ENCODE peak calls at places on chromosomes 6 and 20, in seven cellular contexts. One of them, this sample, is unnamed. For H3K36me3, the result is how much of the 10 kb centered on the place peaks cover.

GRCh38 chr20:44643596-44644383 is 7.7 kb downstream of the ADA start:
- DNase-seq in transverse colon: peak
- DNase-seq in uterus: peak
- DNase-seq in tibial artery: peak
- DNase-seq in mammary epithelial cell: peak
- DNase-seq in GM12878: no peak
- DNase-seq in hepatocyte: peak
- DNase-seq in this sample: peak

GRCh38 chr6:142537612-142538478 is 236.0 kb downstream of the ADGRG6 start:
- DNase-seq in transverse colon: no peak
- DNase-seq in uterus: no peak
- DNase-seq in tibial artery: no peak
- DNase-seq in mammary epithelial cell: peak
- DNase-seq in GM12878: no peak
- DNase-seq in hepatocyte: no peak
- DNase-seq in this sample: no peak

GRCh38 chr6:163897030-163897429 is 482.5 kb downstream of the QKI start:
- DNase-seq in transverse colon: no peak
- DNase-seq in uterus: no peak
- DNase-seq in tibial artery: peak
- DNase-seq in mammary epithelial cell: no peak
- DNase-seq in GM12878: no peak
- DNase-seq in hepatocyte: no peak
- DNase-seq in this sample: no peak

GRCh38 chr6:148570456-148570855 is 176.4 kb upstream of the UST start:
- DNase-seq in transverse colon: no peak
- DNase-seq in uterus: no peak
- DNase-seq in tibial artery: no peak
- DNase-seq in mammary epithelial cell: no peak
- DNase-seq in GM12878: no peak
- DNase-seq in hepatocyte: no peak
- DNase-seq in this sample: no peak

GRCh38 chr6:4661391-4661790 is 114.8 kb upstream of the CDYL start:
- DNase-seq in transverse colon: no peak
- DNase-seq in uterus: no peak
- DNase-seq in tibial artery: no peak
- DNase-seq in mammary epithelial cell: no peak
- DNase-seq in GM12878: no peak
- DNase-seq in hepatocyte: no peak
- DNase-seq in this sample: no peak

GRCh38 chr6:112330071-112330876 is 16.9 kb upstream of the RFPL4B start:
- DNase-seq in transverse colon: no peak
- DNase-seq in uterus: no peak
- DNase-seq in tibial artery: no peak
- DNase-seq in mammary epithelial cell: peak
- DNase-seq in GM12878: no peak
- DNase-seq in hepatocyte: no peak
- DNase-seq in this sample: no peak

GRCh38 chr6:160057080-160057479 is 64.5 kb upstream of the SLC22A1 start:
- DNase-seq in transverse colon: peak
- DNase-seq in uterus: no peak
- DNase-seq in tibial artery: no peak
- DNase-seq in mammary epithelial cell: no peak
- DNase-seq in GM12878: no peak
- DNase-seq in hepatocyte: no peak
- DNase-seq in this sample: no peak

GRCh38 chr6:26054659-26054936 is 32.6 kb upstream of the HFE start:
- DNase-seq in transverse colon: no peak
- DNase-seq in uterus: no peak
- DNase-seq in tibial artery: no peak
- DNase-seq in mammary epithelial cell: no peak
- DNase-seq in GM12878: no peak
- DNase-seq in hepatocyte: no peak
- DNase-seq in this sample: no peak

GRCh38 chr6:170031684-170032121 is 259.2 kb downstream of the DLL1 start:
- DNase-seq in transverse colon: peak
- DNase-seq in uterus: peak
- DNase-seq in tibial artery: peak
- DNase-seq in mammary epithelial cell: no peak
- DNase-seq in GM12878: no peak
- DNase-seq in hepatocyte: no peak
- DNase-seq in this sample: no peak

GRCh38 chr6:128397996-128398395 is 122.4 kb downstream of the PTPRK start:
- DNase-seq in transverse colon: no peak
- DNase-seq in uterus: no peak
- DNase-seq in tibial artery: no peak
- DNase-seq in mammary epithelial cell: no peak
- DNase-seq in GM12878: no peak
- DNase-seq in hepatocyte: no peak
- DNase-seq in this sample: no peak

GRCh38 chr6:128403618-128404444 is 116.6 kb downstream of the PTPRK start:
- DNase-seq in transverse colon: no peak
- DNase-seq in uterus: no peak
- DNase-seq in tibial artery: no peak
- DNase-seq in mammary epithelial cell: peak
- DNase-seq in GM12878: no peak
- DNase-seq in hepatocyte: no peak
- DNase-seq in this sample: no peak

GRCh38 chr6:128406453-128406852 is 113.9 kb downstream of the PTPRK start:
- DNase-seq in transverse colon: no peak
- DNase-seq in uterus: no peak
- DNase-seq in tibial artery: no peak
- DNase-seq in mammary epithelial cell: no peak
- DNase-seq in GM12878: no peak
- DNase-seq in hepatocyte: no peak
- DNase-seq in this sample: no peak

GRCh38 chr6:128395596-128395995 is 124.8 kb downstream of the PTPRK start:
- DNase-seq in transverse colon: no peak
- DNase-seq in uterus: no peak
- DNase-seq in tibial artery: no peak
- DNase-seq in mammary epithelial cell: no peak
- DNase-seq in GM12878: no peak
- DNase-seq in hepatocyte: no peak
- DNase-seq in this sample: no peak

GRCh38 chr6:128400875-128401274 is 119.5 kb downstream of the PTPRK start:
- DNase-seq in transverse colon: no peak
- DNase-seq in uterus: no peak
- DNase-seq in tibial artery: no peak
- DNase-seq in mammary epithelial cell: no peak
- DNase-seq in GM12878: no peak
- DNase-seq in hepatocyte: no peak
- DNase-seq in this sample: no peak
- TF ChIP-seq CTCF in transverse colon: no peak
- TF ChIP-seq CTCF in uterus: no peak
- TF ChIP-seq CTCF in tibial artery: no peak
- TF ChIP-seq CTCF in mammary epithelial cell: no peak
- TF ChIP-seq CTCF in GM12878: no peak
- TF ChIP-seq CTCF in hepatocyte: no peak
- TF ChIP-seq CTCF in this sample: no peak

DNA sequence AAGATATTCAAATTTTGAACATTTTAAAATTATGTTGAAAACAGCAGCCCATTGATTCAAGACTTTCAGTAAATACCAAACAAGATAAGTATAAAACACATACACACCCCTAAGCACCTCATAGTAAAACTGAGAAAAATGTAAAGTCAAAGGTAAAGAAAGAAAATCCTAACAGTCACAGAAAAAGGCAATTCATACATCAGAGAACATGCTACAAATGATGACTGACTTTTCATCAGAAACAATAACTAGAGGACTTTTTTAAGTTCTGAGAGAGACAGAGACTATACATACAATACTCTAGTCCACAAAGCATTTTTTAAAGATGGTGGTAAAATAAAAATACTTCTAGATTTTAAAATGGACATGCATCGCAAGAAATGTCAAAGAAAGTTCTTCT is 111.0 kb downstream of the PFDN4 start:
- DNase-seq in transverse colon: no peak
- DNase-seq in uterus: no peak
- DNase-seq in tibial artery: no peak
- DNase-seq in mammary epithelial cell: no peak
- DNase-seq in GM12878: no peak
- DNase-seq in hepatocyte: no peak
- DNase-seq in this sample: no peak
- H3K36me3 ChIP-seq in transverse colon: under half
- H3K36me3 ChIP-seq in uterus: under half
- H3K36me3 ChIP-seq in tibial artery: under half
- H3K36me3 ChIP-seq in mammary epithelial cell: under half
- H3K36me3 ChIP-seq in GM12878: under half
- H3K36me3 ChIP-seq in hepatocyte: under half
- H3K36me3 ChIP-seq in this sample: under half

GRCh38 chr6:43481075-43481474 is 3.7 kb downstream of the TJAP1 start:
- DNase-seq in transverse colon: no peak
- DNase-seq in uterus: no peak
- DNase-seq in tibial artery: no peak
- DNase-seq in mammary epithelial cell: peak
- DNase-seq in GM12878: no peak
- DNase-seq in hepatocyte: no peak
- DNase-seq in this sample: no peak

GRCh38 chr6:43476744-43477143 is 626 bp upstream of the TJAP1 start:
- DNase-seq in transverse colon: no peak
- DNase-seq in uterus: no peak
- DNase-seq in tibial artery: no peak
- DNase-seq in mammary epithelial cell: no peak
- DNase-seq in GM12878: no peak
- DNase-seq in hepatocyte: no peak
- DNase-seq in this sample: no peak

GRCh38 chr6:43475506-43475905 is 1.9 kb upstream of the TJAP1 start:
- DNase-seq in transverse colon: no peak
- DNase-seq in uterus: no peak
- DNase-seq in tibial artery: no peak
- DNase-seq in mammary epithelial cell: no peak
- DNase-seq in GM12878: no peak
- DNase-seq in hepatocyte: no peak
- DNase-seq in this sample: no peak

GRCh38 chr6:43477235-43478007 is at the start of gene TJAP1:
- DNase-seq in transverse colon: peak
- DNase-seq in uterus: peak
- DNase-seq in tibial artery: peak
- DNase-seq in mammary epithelial cell: peak
- DNase-seq in GM12878: peak
- DNase-seq in hepatocyte: peak
- DNase-seq in this sample: peak

GRCh38 chr6:43478008-43478372 is 620 bp downstream of the TJAP1 start:
- DNase-seq in transverse colon: no peak
- DNase-seq in uterus: no peak
- DNase-seq in tibial artery: no peak
- DNase-seq in mammary epithelial cell: no peak
- DNase-seq in GM12878: no peak
- DNase-seq in hepatocyte: no peak
- DNase-seq in this sample: no peak
- H3K27ac ChIP-seq in transverse colon: peak
- H3K27ac ChIP-seq in uterus: peak
- H3K27ac ChIP-seq in tibial artery: peak
- H3K27ac ChIP-seq in mammary epithelial cell: peak
- H3K27ac ChIP-seq in GM12878: peak
- H3K27ac ChIP-seq in hepatocyte: peak
- H3K27ac ChIP-seq in this sample: no peak

GRCh38 chr20:50982372-50982771 is 23.8 kb downstream of the MOCS3 start:
- DNase-seq in transverse colon: peak
- DNase-seq in uterus: no peak
- DNase-seq in tibial artery: no peak
- DNase-seq in mammary epithelial cell: peak
- DNase-seq in GM12878: no peak
- DNase-seq in hepatocyte: peak
- DNase-seq in this sample: no peak

GRCh38 chr20:50980851-50981713 is 22.5 kb downstream of the MOCS3 start:
- DNase-seq in transverse colon: peak
- DNase-seq in uterus: peak
- DNase-seq in tibial artery: no peak
- DNase-seq in mammary epithelial cell: peak
- DNase-seq in GM12878: peak
- DNase-seq in hepatocyte: peak
- DNase-seq in this sample: peak

GRCh38 chr20:50980071-50980681 is 21.6 kb downstream of the MOCS3 start:
- DNase-seq in transverse colon: no peak
- DNase-seq in uterus: no peak
- DNase-seq in tibial artery: no peak
- DNase-seq in mammary epithelial cell: peak
- DNase-seq in GM12878: no peak
- DNase-seq in hepatocyte: peak
- DNase-seq in this sample: no peak

GRCh38 chr20:50977066-50978045 is 18.7 kb downstream of the MOCS3 start:
- DNase-seq in transverse colon: no peak
- DNase-seq in uterus: no peak
- DNase-seq in tibial artery: no peak
- DNase-seq in mammary epithelial cell: no peak
- DNase-seq in GM12878: no peak
- DNase-seq in hepatocyte: no peak
- DNase-seq in this sample: no peak

GRCh38 chr20:50981714-50982048 is 23.1 kb downstream of the MOCS3 start:
- DNase-seq in transverse colon: no peak
- DNase-seq in uterus: no peak
- DNase-seq in tibial artery: no peak
- DNase-seq in mammary epithelial cell: no peak
- DNase-seq in GM12878: no peak
- DNase-seq in hepatocyte: no peak
- DNase-seq in this sample: no peak
- TF ChIP-seq CTCF in transverse colon: peak
- TF ChIP-seq CTCF in uterus: no peak
- TF ChIP-seq CTCF in tibial artery: no peak
- TF ChIP-seq CTCF in mammary epithelial cell: no peak
- TF ChIP-seq CTCF in GM12878: no peak
- TF ChIP-seq CTCF in hepatocyte: no peak
- TF ChIP-seq CTCF in this sample: no peak

DNA sequence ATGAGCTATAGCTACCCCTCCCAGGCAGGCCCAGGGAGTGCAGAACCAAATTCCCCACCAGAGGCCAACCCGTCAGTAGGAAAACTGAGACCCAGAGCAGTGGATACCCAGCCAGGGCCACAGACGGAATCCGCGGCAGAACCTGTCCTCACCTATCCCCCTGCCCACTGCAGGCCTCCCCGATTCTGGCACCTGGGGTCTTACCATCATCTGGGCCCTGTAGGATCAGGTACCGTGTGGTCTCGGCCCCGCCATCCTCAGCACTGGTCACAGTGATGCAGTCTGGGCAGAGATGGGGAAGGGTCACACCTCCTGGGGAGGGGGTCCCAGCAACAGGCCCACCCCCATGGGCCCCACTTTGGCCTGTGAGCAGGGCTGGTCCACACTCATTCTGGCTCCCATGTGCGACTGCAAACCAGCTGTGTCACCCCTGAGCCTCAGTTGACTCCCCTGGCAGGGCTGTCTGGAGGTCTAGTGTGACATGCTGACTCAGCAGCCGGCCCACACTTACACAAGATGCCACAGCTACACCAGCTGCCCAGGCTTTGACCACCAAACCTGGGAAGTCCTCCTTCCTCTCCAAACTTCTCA is 3.8 kb downstream of the ZNF335 start:
- DNase-seq in transverse colon: no peak
- DNase-seq in uterus: no peak
- DNase-seq in tibial artery: no peak
- DNase-seq in mammary epithelial cell: no peak
- DNase-seq in GM12878: no peak
- DNase-seq in hepatocyte: no peak
- DNase-seq in this sample: no peak
- H3K36me3 ChIP-seq in transverse colon: under half
- H3K36me3 ChIP-seq in uterus: under half
- H3K36me3 ChIP-seq in tibial artery: half or more
- H3K36me3 ChIP-seq in mammary epithelial cell: under half
- H3K36me3 ChIP-seq in GM12878: under half
- H3K36me3 ChIP-seq in hepatocyte: under half
- H3K36me3 ChIP-seq in this sample: under half

This sample was measured in lung.